ENCODE peak calls at places on chromosomes 11 and 22, in six cellular contexts. G, E, C, M, O and R are unnamed samples.

GRCh38 chr22:27242111-27242436 is 559.5 kb downstream of the MN1 start:
- DNase-seq in E (no peak), C (no peak), G (no peak), O (no peak), M (peak; percentile 46), R (no peak)

GRCh38 chr11:67113231-67113721 is 5.8 kb upstream of the KDM2A start:
- DNase-seq in G (peak; percentile 27), E (no peak), M (no peak), O (peak; percentile 63), C (peak; percentile 28), R (no peak)

GRCh38 chr11:44235765-44236201 is 74.2 kb downstream of the ALX4 start:
- DNase-seq in E (no peak), C (no peak), M (no peak), O (no peak), G (no peak), R (no peak)

GRCh38 chr11:35539256-35539655 is 13.8 kb upstream of the PAMR1 start:
- DNase-seq in C (no peak), O (no peak), E (no peak), G (no peak), M (no peak), R (no peak)

GRCh38 chr22:27827586-27828213 is 26.1 kb upstream of the MN1 start:
- DNase-seq in M (no peak), G (no peak), C (peak; percentile 89), O (no peak), E (no peak), R (no peak)

GRCh38 chr11:28836285-28837081 is 728.3 kb downstream of the METTL15 start:
- DNase-seq in C (no peak), O (no peak), M (no peak), E (no peak), G (no peak), R (no peak)

GRCh38 chr11:122235615-122236014 is 119.6 kb upstream of the BLID start:
- DNase-seq in G (no peak), O (no peak), M (peak; percentile 20), C (peak; percentile 86), E (no peak), R (no peak)

GRCh38 chr22:47918276-47918928 is 1156.0 kb downstream of the TBC1D22A start:
- DNase-seq in O (no peak), G (no peak), C (no peak), E (no peak), M (no peak), R (no peak)

GRCh38 chr11:65920035-65920802 is 993 bp downstream of the DRAP1 start:
- DNase-seq in M (no peak), E (peak; percentile 57), O (no peak), G (no peak), C (peak; percentile 74), R (no peak)

GRCh38 chr11:107359701-107360100 is 97.9 kb downstream of the CWF19L2 start:
- DNase-seq in M (no peak), E (no peak), G (no peak), O (no peak), C (no peak), R (no peak)

GRCh38 chr11:111951565-111951964 is 14.4 kb downstream of the DIXDC1 start:
- DNase-seq in C (no peak), G (no peak), E (no peak), O (no peak), M (no peak), R (no peak)

GRCh38 chr11:116733386-116733755 is 39.4 kb downstream of the BUD13 start:
- DNase-seq in O (no peak), E (peak; percentile 6), M (no peak), C (no peak), G (no peak), R (no peak)

GRCh38 chr11:87604350-87604749 is 566.6 kb downstream of the TMEM135 start:
- DNase-seq in C (no peak), G (no peak), O (no peak), E (no peak), M (no peak), R (no peak)

GRCh38 chr11:2551131-2551530 is 106.3 kb downstream of the KCNQ1 start:
- DNase-seq in M (no peak), C (peak; percentile 12), O (peak; percentile 20), E (no peak), G (no peak), R (no peak)

GRCh38 chr11:22808559-22809197 is 20.9 kb downstream of the SVIP start:
- DNase-seq in E (no peak), M (no peak), C (no peak), G (no peak), O (no peak), R (no peak)

GRCh38 chr22:19106886-19107729 is 15.1 kb downstream of the DGCR2 start:
- DNase-seq in O (no peak), E (no peak), C (no peak), G (no peak), M (no peak), R (no peak)

GRCh38 chr11:88555829-88556202 is 218.3 kb upstream of the CTSC start:
- DNase-seq in E (no peak), O (no peak), M (no peak), G (no peak), C (no peak), R (no peak)

GRCh38 chr11:117145393-117145761 is 1.3 kb downstream of the PAFAH1B2 start:
- DNase-seq in G (no peak), C (no peak), M (no peak), E (no peak), O (peak; percentile 46), R (no peak)

GRCh38 chr11:17476317-17477083 is at the start of gene ABCC8:
- DNase-seq in G (no peak), O (peak; percentile 82), C (no peak), E (no peak), M (no peak), R (no peak)

GRCh38 chr11:69636512-69636866 is 4.5 kb upstream of the CCND1 start:
- DNase-seq in C (peak; percentile 82), G (peak; percentile 69), O (peak; percentile 93), E (peak; percentile 65), M (peak; percentile 78), R (no peak)

GRCh38 chr11:31702966-31703365 is 108.2 kb downstream of the PAX6 start:
- DNase-seq in G (no peak), C (no peak), E (no peak), O (no peak), M (no peak), R (no peak)

GRCh38 chr11:21630934-21631478 is 561.9 kb upstream of the ANO5 start:
- DNase-seq in M (no peak), C (no peak), E (no peak), O (no peak), G (no peak), R (no peak)

GRCh38 chr11:67420646-67421420 is 5.4 kb downstream of the CARNS1 start:
- DNase-seq in O (peak; percentile 100), E (peak; percentile 97), G (peak; percentile 99), M (peak; percentile 98), C (peak; percentile 98), R (peak; percentile 82)

GRCh38 chr22:40512426-40513136 is 123.9 kb downstream of the MRTFA start:
- DNase-seq in G (no peak), O (no peak), M (no peak), E (no peak), C (peak; percentile 78), R (no peak)

GRCh38 chr11:112511271-112511670 is 250.6 kb upstream of the PLET1 start:
- DNase-seq in O (no peak), C (no peak), E (no peak), G (no peak), M (no peak), R (no peak)

GRCh38 chr22:33831651-33832050 is 88.6 kb downstream of the LARGE1 start:
- DNase-seq in O (no peak), C (no peak), E (no peak), M (no peak), G (no peak), R (no peak)

GRCh38 chr11:134469627-134470026 is 57.6 kb upstream of the B3GAT1 start:
- DNase-seq in O (no peak), E (no peak), M (no peak), G (no peak), C (no peak), R (no peak)

GRCh38 chr11:93504110-93505095 is 38.8 kb downstream of the SMCO4 start:
- DNase-seq in M (no peak), C (no peak), G (no peak), E (no peak), O (no peak), R (no peak)

GRCh38 chr22:35455529-35455928 is 55.6 kb downstream of the MCM5 start:
- DNase-seq in M (no peak), G (no peak), E (no peak), O (no peak), C (no peak), R (no peak)
- H3K27ac ChIP-seq in M (no peak overlapping the region), G (no peak overlapping the region), E (no peak overlapping the region), O (no peak overlapping the region), C (no peak overlapping the region), R (no peak overlapping the region)

GRCh38 chr11:19313140-19313539 is 72.4 kb upstream of the E2F8 start:
- DNase-seq in M (no peak), G (no peak), O (no peak), C (no peak), E (no peak), R (no peak)

GRCh38 chr11:19306570-19306969 is 65.8 kb upstream of the E2F8 start:
- DNase-seq in O (no peak), C (no peak), E (no peak), G (no peak), M (no peak), R (no peak)

GRCh38 chr11:19311306-19312030 is 70.7 kb upstream of the E2F8 start:
- DNase-seq in E (peak; percentile 47), G (no peak), M (peak; percentile 53), O (peak; percentile 93), C (peak; percentile 75), R (peak; percentile 20)

GRCh38 chr11:19307498-19307897 is 66.8 kb upstream of the E2F8 start:
- DNase-seq in E (no peak), C (no peak), M (no peak), O (no peak), G (no peak), R (no peak)
- TF ChIP-seq CTCF in E (no peak), C (no peak), M (no peak), O (peak; percentile 57), G (no peak), R (no peak)

DNA sequence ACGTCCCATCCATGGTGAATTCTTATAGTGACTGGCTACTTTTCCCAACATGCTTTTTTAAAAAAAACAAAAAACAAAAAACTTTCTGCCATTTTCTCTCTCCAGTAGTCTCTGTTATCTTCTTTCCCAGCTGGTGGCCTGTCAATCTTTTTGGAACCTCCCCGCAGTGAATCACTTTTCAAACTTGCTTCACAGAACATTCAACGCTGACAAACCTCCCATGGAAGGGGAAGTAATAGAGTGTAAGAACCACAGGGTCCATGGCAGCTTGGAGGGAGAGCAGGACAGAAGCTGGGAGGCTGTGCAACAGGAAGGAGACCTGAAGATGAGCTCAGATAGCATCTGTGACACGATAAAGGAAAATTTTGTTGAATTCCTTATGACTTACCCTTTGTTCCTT is 9.8 kb upstream of the CECR2 start:
- DNase-seq in C (no peak), E (no peak), G (no peak), M (no peak), O (no peak), R (no peak)
- H3K4me3 ChIP-seq in C (no peak overlapping the region), E (no peak overlapping the region), G (no peak overlapping the region), M (no peak overlapping the region), O (no peak overlapping the region), R (no peak overlapping the region)

DNA sequence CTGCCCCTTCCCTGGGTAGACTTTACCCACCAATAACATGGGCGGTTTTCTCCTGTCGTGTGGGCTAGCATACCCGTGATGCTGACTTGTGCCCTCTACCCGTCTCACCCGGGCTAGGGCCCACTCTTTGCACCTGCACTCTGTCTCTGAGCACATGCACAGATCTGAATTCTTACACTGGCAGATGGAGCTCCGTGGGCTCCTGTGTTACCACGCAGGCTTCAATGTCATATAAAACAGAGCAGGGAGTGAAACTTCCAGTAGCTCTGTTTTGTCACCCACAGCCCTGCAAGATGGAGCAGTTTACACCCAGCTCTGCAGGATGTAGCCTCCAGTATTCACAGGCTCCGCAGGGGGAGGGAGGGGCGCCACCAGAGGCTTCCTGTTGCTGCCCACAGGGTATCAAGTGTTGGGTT is 1.7 kb downstream of the DGKZ start:
- DNase-seq in M (no peak), G (no peak), O (no peak), C (no peak), E (no peak), R (no peak)
- H3K27ac ChIP-seq in M (no peak overlapping the region), G (peak overlapping the region; percentile 86), O (no peak overlapping the region), C (no peak overlapping the region), E (no peak overlapping the region), R (no peak overlapping the region)